ENCODE peak calls at places on chromosomes 1 and 21, in ten cellular contexts. H, X, B, N, U, A, Q, O, J and R are unnamed samples.

GRCh38 chr1:33634806-33635205 is 162.4 kb downstream of the ZSCAN20 start:
- DNase-seq in B (no peak), U (peak), A (peak), J (no peak), Q (peak), H (peak), N (no peak), X (no peak), O (no peak), R (peak)

GRCh38 chr1:232369451-232369850 is 260.5 kb downstream of the SIPA1L2 start:
- DNase-seq in H (no peak), N (no peak), X (no peak), J (no peak), O (no peak), A (no peak), B (no peak), U (no peak), Q (no peak), R (no peak)

GRCh38 chr1:12486401-12487005 is 131.5 kb downstream of the DHRS3 start:
- DNase-seq in J (no peak), X (no peak), B (no peak), N (no peak), Q (no peak), H (peak), A (no peak), O (no peak), U (no peak), R (peak)

GRCh38 chr1:184514447-184514846 is 127.6 kb downstream of the C1orf21 start:
- DNase-seq in O (no peak), X (no peak), A (no peak), B (no peak), Q (no peak), N (no peak), J (no peak), U (no peak), H (no peak), R (no peak)

GRCh38 chr1:95002167-95002566 is 70.6 kb downstream of the ALG14 start:
- DNase-seq in U (no peak), Q (no peak), A (no peak), B (no peak), N (no peak), X (no peak), H (no peak), J (no peak), O (no peak), R (no peak)

GRCh38 chr21:34949499-34949898 is 99.6 kb downstream of the RUNX1 start:
- DNase-seq in O (no peak), Q (no peak), H (no peak), A (no peak), J (no peak), N (no peak), U (no peak), B (no peak), X (no peak), R (no peak)

GRCh38 chr1:173867141-173867752 is 542 bp downstream of the GAS5 start:
- DNase-seq in Q (peak), U (peak), N (peak), X (no peak), J (no peak), B (no peak), O (no peak), H (no peak), A (peak), R (no peak)

GRCh38 chr1:39751595-39751994 is 12.9 kb downstream of the PPIE start:
- DNase-seq in O (no peak), U (no peak), X (no peak), J (no peak), Q (no peak), B (no peak), N (no peak), A (no peak), H (no peak), R (no peak)

GRCh38 chr1:177274687-177275211 is 104.0 kb downstream of the BRINP2 start:
- DNase-seq in Q (no peak), H (no peak), B (no peak), A (peak), X (no peak), N (no peak), U (no peak), J (no peak), O (no peak), R (peak)

GRCh38 chr1:211547710-211548109 is 31.3 kb downstream of the SLC30A1 start:
- DNase-seq in N (no peak), X (no peak), B (no peak), Q (no peak), H (no peak), O (no peak), J (no peak), U (peak), A (no peak), R (no peak)

GRCh38 chr1:25821630-25822091 is 1.9 kb downstream of the MTFR1L start:
- DNase-seq in J (no peak), O (no peak), N (no peak), Q (no peak), B (no peak), X (no peak), A (no peak), H (peak), U (no peak), R (peak)

GRCh38 chr1:65814752-65815151 is 22.1 kb downstream of the PDE4B start:
- DNase-seq in Q (no peak), O (no peak), A (no peak), J (no peak), H (no peak), U (no peak), B (no peak), N (no peak), X (no peak), R (no peak)

GRCh38 chr1:101130673-101131072 is 105.1 kb upstream of the DPH5 start:
- DNase-seq in B (no peak), Q (no peak), O (no peak), N (no peak), A (no peak), H (peak), J (peak), U (no peak), X (no peak), R (peak)

GRCh38 chr21:15682182-15682895 is 47.4 kb upstream of the USP25 start:
- DNase-seq in N (peak), U (no peak), X (no peak), O (no peak), Q (no peak), H (peak), J (peak), A (peak), B (no peak), R (peak)

GRCh38 chr1:230321341-230321740 is 104.8 kb downstream of the PGBD5 start:
- DNase-seq in Q (no peak), J (no peak), H (no peak), N (no peak), A (no peak), X (no peak), O (no peak), B (no peak), U (no peak), R (no peak)

GRCh38 chr1:79128726-79129125 is 122.2 kb upstream of the ADGRL4 start:
- DNase-seq in U (peak), J (peak), Q (no peak), X (no peak), B (no peak), O (no peak), N (no peak), A (peak), H (no peak), R (peak)

GRCh38 chr1:74506311-74506710 is 6.1 kb downstream of the LRRC53 start:
- DNase-seq in O (no peak), A (no peak), H (no peak), N (no peak), B (no peak), Q (no peak), U (peak), J (no peak), X (no peak), R (no peak)

GRCh38 chr21:42092805-42093590 is 21.9 kb downstream of the UMODL1 start:
- DNase-seq in U (peak), X (no peak), Q (no peak), N (no peak), B (no peak), O (no peak), A (no peak), J (no peak), H (no peak), R (no peak)

GRCh38 chr1:153399401-153400055 is 8.7 kb upstream of the S100A8 start:
- DNase-seq in Q (no peak), X (no peak), H (no peak), N (no peak), O (no peak), A (no peak), U (no peak), B (no peak), J (no peak), R (no peak)

GRCh38 chr21:38376235-38376634 is 119.4 kb downstream of the KCNJ15 start:
- DNase-seq in X (no peak), O (no peak), N (no peak), J (no peak), U (no peak), B (no peak), H (no peak), Q (no peak), A (no peak), R (no peak)

GRCh38 chr1:152162826-152163463 is 3.9 kb upstream of the RPTN start:
- DNase-seq in A (peak), H (peak), X (no peak), O (no peak), J (peak), U (no peak), N (no peak), Q (no peak), B (no peak), R (peak)

GRCh38 chr1:55143686-55144085 is 71.5 kb downstream of the USP24 start:
- DNase-seq in J (no peak), X (no peak), A (no peak), H (peak), U (peak), Q (no peak), N (no peak), B (no peak), O (peak), R (no peak)

GRCh38 chr1:183879477-183879876 is 74.6 kb downstream of the RGL1 start:
- DNase-seq in J (no peak), N (no peak), U (no peak), H (no peak), B (no peak), X (no peak), Q (no peak), A (no peak), O (no peak), R (no peak)

GRCh38 chr1:39509360-39510009 is 18.0 kb downstream of the BMP8A start:
- DNase-seq in U (no peak), Q (no peak), J (no peak), H (no peak), A (peak), N (peak), B (no peak), X (no peak), O (no peak), R (peak)

GRCh38 chr1:30982937-30983336 is 74.4 kb upstream of the SDC3 start:
- DNase-seq in A (no peak), J (no peak), U (no peak), B (no peak), O (no peak), H (no peak), N (no peak), X (no peak), Q (no peak), R (no peak)

GRCh38 chr1:101363891-101364318 is 127.1 kb downstream of the S1PR1 start:
- DNase-seq in J (no peak), O (no peak), N (no peak), U (no peak), X (no peak), H (no peak), Q (no peak), B (no peak), A (no peak), R (no peak)

GRCh38 chr1:39117985-39118384 is 86.5 kb upstream of the MACF1 start:
- DNase-seq in X (no peak), N (no peak), Q (no peak), J (no peak), A (no peak), B (no peak), O (no peak), U (no peak), H (peak), R (no peak)

GRCh38 chr21:31509108-31510017 is 150.1 kb upstream of the SOD1 start:
- DNase-seq in J (no peak), B (peak), U (peak), A (no peak), N (peak), O (no peak), H (peak), X (peak), Q (peak), R (peak)

GRCh38 chr1:225845633-225846259 is 35.8 kb downstream of the EPHX1 start:
- DNase-seq in A (peak), O (no peak), H (peak), N (peak), Q (peak), U (peak), X (peak), B (no peak), J (no peak), R (peak)

GRCh38 chr1:112409416-112409815 is 13.4 kb downstream of the CTTNBP2NL start:
- DNase-seq in O (no peak), A (no peak), J (no peak), B (no peak), N (no peak), Q (no peak), H (no peak), X (no peak), U (no peak), R (no peak)

GRCh38 chr1:31405578-31406245 is 7.3 kb upstream of the SERINC2 start:
- DNase-seq in H (no peak), J (no peak), X (no peak), B (no peak), U (no peak), A (no peak), O (no peak), Q (no peak), N (no peak), R (no peak)

GRCh38 chr1:220926146-220926545 is 46.9 kb downstream of the HLX start:
- DNase-seq in U (peak), H (peak), A (peak), N (no peak), X (no peak), B (no peak), O (no peak), Q (no peak), J (no peak), R (peak)

GRCh38 chr1:82837261-82837660 is 1036.5 kb downstream of the ADGRL2 start:
- DNase-seq in B (no peak), H (no peak), X (no peak), A (no peak), Q (no peak), O (no peak), N (no peak), U (no peak), J (no peak), R (no peak)

GRCh38 chr1:3072948-3073519 is 4.0 kb downstream of the PRDM16 start:
- DNase-seq in H (peak), B (no peak), J (no peak), X (no peak), N (no peak), O (no peak), A (no peak), Q (no peak), U (no peak), R (no peak)

GRCh38 chr1:234731371-234732085 is 121.5 kb upstream of the IRF2BP2 start:
- DNase-seq in J (peak), H (peak), B (no peak), N (peak), O (no peak), Q (peak), U (no peak), A (peak), X (peak), R (peak)